ENCODE peak calls at places on chromosomes 6 and 20, in four cellular contexts. One of them, this sample, is unnamed.

GRCh38 chr6:146028835-146029572 is at the start of gene GRM1:
- DNase-seq in K562: no peak
- DNase-seq in HepG2: no peak
- DNase-seq in GM12878: no peak
- DNase-seq in this sample: no peak

GRCh38 chr20:37990571-37991151 is 42.6 kb downstream of the TTI1 start:
- DNase-seq in K562: peak
- DNase-seq in HepG2: peak
- DNase-seq in GM12878: peak
- DNase-seq in this sample: peak

GRCh38 chr6:157106487-157106886 is 216.8 kb downstream of the TMEM242 start:
- DNase-seq in K562: peak
- DNase-seq in HepG2: no peak
- DNase-seq in GM12878: no peak
- DNase-seq in this sample: peak

GRCh38 chr6:111256646-111257045 is 169.3 kb downstream of the SLC16A10 start:
- DNase-seq in K562: no peak
- DNase-seq in HepG2: peak
- DNase-seq in GM12878: no peak
- DNase-seq in this sample: peak

GRCh38 chr20:11766961-11767360 is 150.7 kb upstream of the BTBD3 start:
- DNase-seq in K562: no peak
- DNase-seq in HepG2: no peak
- DNase-seq in GM12878: no peak
- DNase-seq in this sample: no peak

GRCh38 chr20:3744806-3745685 is 12.6 kb downstream of the HSPA12B start:
- DNase-seq in K562: peak
- DNase-seq in HepG2: peak
- DNase-seq in GM12878: no peak
- DNase-seq in this sample: peak

GRCh38 chr6:159463440-159463839 is 229.6 kb downstream of the SOD2 start:
- DNase-seq in K562: peak
- DNase-seq in HepG2: no peak
- DNase-seq in GM12878: no peak
- DNase-seq in this sample: peak

GRCh38 chr6:160000280-160000704 is 31.4 kb downstream of the IGF2R start:
- DNase-seq in K562: peak
- DNase-seq in HepG2: no peak
- DNase-seq in GM12878: no peak
- DNase-seq in this sample: no peak

GRCh38 chr6:29968130-29968529 is 25.8 kb downstream of the HLA-A start:
- DNase-seq in K562: no peak
- DNase-seq in HepG2: peak
- DNase-seq in GM12878: no peak
- DNase-seq in this sample: peak

GRCh38 chr20:57097245-57097935 is 169.1 kb downstream of the BMP7 start:
- DNase-seq in K562: no peak
- DNase-seq in HepG2: no peak
- DNase-seq in GM12878: no peak
- DNase-seq in this sample: no peak

GRCh38 chr20:10986586-10986985 is 312.8 kb upstream of the JAG1 start:
- DNase-seq in K562: no peak
- DNase-seq in HepG2: no peak
- DNase-seq in GM12878: no peak
- DNase-seq in this sample: no peak

GRCh38 chr6:157033428-157034140 is 256.4 kb downstream of the ARID1B start:
- DNase-seq in K562: no peak
- DNase-seq in HepG2: no peak
- DNase-seq in GM12878: no peak
- DNase-seq in this sample: no peak

GRCh38 chr20:61263084-61263695 is 11.1 kb downstream of the CDH4 start:
- DNase-seq in K562: peak
- DNase-seq in HepG2: no peak
- DNase-seq in GM12878: no peak
- DNase-seq in this sample: no peak

GRCh38 chr20:38114353-38114791 is 50.7 kb downstream of the TGM2 start:
- DNase-seq in K562: peak
- DNase-seq in HepG2: no peak
- DNase-seq in GM12878: no peak
- DNase-seq in this sample: peak

GRCh38 chr20:45181639-45182038 is 6.9 kb downstream of the PI3 start:
- DNase-seq in K562: no peak
- DNase-seq in HepG2: no peak
- DNase-seq in GM12878: no peak
- DNase-seq in this sample: no peak

GRCh38 chr20:23365390-23366165 is 3.6 kb downstream of the GZF1 start:
- DNase-seq in K562: no peak
- DNase-seq in HepG2: no peak
- DNase-seq in GM12878: no peak
- DNase-seq in this sample: no peak

GRCh38 chr20:25249198-25249931 is 1.5 kb downstream of the PYGB start:
- DNase-seq in K562: no peak
- DNase-seq in HepG2: no peak
- DNase-seq in GM12878: no peak
- DNase-seq in this sample: no peak

GRCh38 chr6:24719125-24719931 is at the start of gene C6orf62:
- DNase-seq in K562: peak
- DNase-seq in HepG2: no peak
- DNase-seq in GM12878: peak
- DNase-seq in this sample: no peak

GRCh38 chr20:61959301-61959700 is 106.4 kb downstream of the TAF4 start:
- DNase-seq in K562: peak
- DNase-seq in HepG2: no peak
- DNase-seq in GM12878: no peak
- DNase-seq in this sample: peak

GRCh38 chr20:1225263-1225728 is 548 bp upstream of the RAD21L1 start:
- DNase-seq in K562: no peak
- DNase-seq in HepG2: peak
- DNase-seq in GM12878: no peak
- DNase-seq in this sample: no peak

GRCh38 chr6:107354470-107354869 is 104.9 kb downstream of the PDSS2 start:
- DNase-seq in K562: no peak
- DNase-seq in HepG2: no peak
- DNase-seq in GM12878: no peak
- DNase-seq in this sample: no peak

DNA sequence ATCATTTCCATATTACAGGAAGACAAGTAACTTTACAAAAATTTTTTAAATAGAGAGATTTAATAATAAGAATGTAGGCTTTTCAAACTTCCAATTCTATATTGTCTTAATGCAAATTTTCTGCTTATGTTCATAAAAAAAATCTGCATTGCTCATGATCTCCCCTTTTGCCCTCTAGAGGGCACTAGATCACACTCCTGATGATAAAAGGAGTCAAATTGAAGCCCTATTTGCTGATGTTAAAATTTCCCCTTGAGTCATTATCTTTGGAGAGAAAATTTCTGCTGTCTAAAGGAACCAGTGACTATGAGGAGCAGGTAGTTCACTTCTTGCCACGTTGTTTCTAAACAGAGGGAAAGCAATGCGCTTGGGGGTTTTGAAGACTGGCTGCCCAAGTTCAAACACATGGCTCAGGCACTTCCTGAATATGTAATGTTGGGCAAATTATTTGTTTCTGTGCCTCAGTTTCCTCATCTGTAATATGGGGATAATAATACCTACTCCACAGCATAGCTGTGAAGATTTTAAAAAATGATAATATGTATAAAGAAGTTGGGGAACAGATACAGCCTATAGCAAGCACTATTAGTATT is 874.2 kb downstream of the TFAP2A start:
- DNase-seq in K562: peak
- DNase-seq in HepG2: peak
- DNase-seq in GM12878: no peak
- DNase-seq in this sample: peak
- TF ChIP-seq MYC in K562: no peak
- TF ChIP-seq MYC in HepG2: no peak
- TF ChIP-seq MYC in GM12878: no peak
- TF ChIP-seq MYC in this sample: no peak

GRCh38 chr20:32762754-32763201 is 593 bp downstream of the DNMT3B start:
- DNase-seq in K562: peak
- DNase-seq in HepG2: no peak
- DNase-seq in GM12878: no peak
- DNase-seq in this sample: no peak
- TF ChIP-seq CHD4 in K562: no peak
- TF ChIP-seq CHD4 in HepG2: no peak
- TF ChIP-seq CHD4 in GM12878: no peak
- TF ChIP-seq CHD4 in this sample: no peak

GRCh38 chr20:9186396-9186795 is 117.5 kb downstream of the PLCB4 start:
- DNase-seq in K562: no peak
- DNase-seq in HepG2: no peak
- DNase-seq in GM12878: no peak
- DNase-seq in this sample: no peak
- TF ChIP-seq CHD2 in K562: no peak
- TF ChIP-seq CHD2 in HepG2: no peak
- TF ChIP-seq CHD2 in GM12878: no peak
- TF ChIP-seq CHD2 in this sample: no peak

GRCh38 chr6:142324111-142324510 is 22.3 kb downstream of the ADGRG6 start:
- DNase-seq in K562: no peak
- DNase-seq in HepG2: no peak
- DNase-seq in GM12878: no peak
- DNase-seq in this sample: no peak
- TF ChIP-seq MYC in K562: no peak
- TF ChIP-seq MYC in HepG2: no peak
- TF ChIP-seq MYC in GM12878: no peak
- TF ChIP-seq MYC in this sample: no peak

GRCh38 chr6:40901322-40902055 is 137.5 kb downstream of the UNC5CL start:
- DNase-seq in K562: no peak
- DNase-seq in HepG2: no peak
- DNase-seq in GM12878: no peak
- DNase-seq in this sample: no peak
- TF ChIP-seq CHD4 in K562: no peak
- TF ChIP-seq CHD4 in HepG2: no peak
- TF ChIP-seq CHD4 in GM12878: no peak
- TF ChIP-seq CHD4 in this sample: no peak

GRCh38 chr6:139161169-139161568 is 26.3 kb downstream of the HECA start:
- DNase-seq in K562: no peak
- DNase-seq in HepG2: peak
- DNase-seq in GM12878: no peak
- DNase-seq in this sample: no peak
- TF ChIP-seq CHD2 in K562: no peak
- TF ChIP-seq CHD2 in HepG2: no peak
- TF ChIP-seq CHD2 in GM12878: no peak
- TF ChIP-seq CHD2 in this sample: no peak

GRCh38 chr6:36126553-36127458 is 3.5 kb upstream of the MAPK13 start:
- DNase-seq in K562: peak
- DNase-seq in HepG2: peak
- DNase-seq in GM12878: no peak
- DNase-seq in this sample: peak
- TF ChIP-seq MYC in K562: no peak
- TF ChIP-seq MYC in HepG2: no peak
- TF ChIP-seq MYC in GM12878: no peak
- TF ChIP-seq MYC in this sample: no peak